ENCODE peak calls at places on chromosome 1, in five cellular contexts. V is mucosa of descending colon, M is AG10803, O is astrocyte of the spinal cord, U is Right ventricle myocardium superior. B is an unnamed sample.

GRCh38 chr1:169338617-169339016 is 29.0 kb downstream of the NME7 start:
- DNase-seq in O (no peak), U (no peak), V (no peak), M (no peak), B (no peak)

GRCh38 chr1:246008256-246008901 is 498.7 kb downstream of the SMYD3 start:
- DNase-seq in O (no peak), V (no peak), M (no peak), U (no peak), B (no peak)

GRCh38 chr1:31633117-31633516 is 11.6 kb downstream of the PEF1 start:
- DNase-seq in M (no peak), U (no peak), V (peak), O (no peak), B (no peak)

GRCh38 chr1:180581635-180582039 is 22.9 kb downstream of the OVAAL start:
- DNase-seq in U (no peak), V (no peak), O (no peak), M (peak), B (no peak)

GRCh38 chr1:102978874-102979273 is 129.4 kb downstream of the COL11A1 start:
- DNase-seq in U (no peak), V (no peak), M (no peak), O (no peak), B (no peak)

GRCh38 chr1:246925997-246926626 is 5.6 kb downstream of the AHCTF1 start:
- DNase-seq in V (no peak), M (no peak), O (no peak), U (no peak), B (no peak)

GRCh38 chr1:8943516-8943896 is 2.2 kb upstream of the CA6 start:
- DNase-seq in U (no peak), O (no peak), V (no peak), M (no peak), B (no peak)

GRCh38 chr1:226633541-226634155 is 85.1 kb downstream of the STUM start:
- DNase-seq in M (no peak), U (no peak), O (no peak), V (no peak), B (no peak)

GRCh38 chr1:106978477-106979322 is 77.8 kb upstream of the PRMT6 start:
- DNase-seq in U (no peak), V (no peak), O (no peak), M (peak), B (no peak)

GRCh38 chr1:117176579-117176978 is 34.1 kb downstream of the VTCN1 start:
- DNase-seq in V (no peak), M (peak), U (no peak), O (no peak), B (no peak)

GRCh38 chr1:197197430-197197997 is 51.0 kb upstream of the ASPM start:
- DNase-seq in U (no peak), M (no peak), O (no peak), V (no peak), B (no peak)

B was measured in central memory CD4-positive, alpha-beta T cell.